ENCODE peak calls at places on chromosomes 12 and 14, in four cellular contexts. N is K562, L is A549, A is HepG2. D is an unnamed sample.

GRCh38 chr14:90416649-90417237 is 19.9 kb downstream of the CALM1 start:
- DNase-seq in A (no peak), N (no peak), L (no peak), D (no peak)

GRCh38 chr12:107079172-107080011 is 14.0 kb downstream of the CRY1 start:
- DNase-seq in A (peak; percentile 24), N (peak; percentile 28), L (peak; percentile 21), D (no peak)

GRCh38 chr14:95294320-95294719 is 25.4 kb downstream of the CLMN start:
- DNase-seq in L (no peak), A (no peak), N (no peak), D (no peak)

GRCh38 chr12:89949457-89950195 is 241.0 kb upstream of the ATP2B1 start:
- DNase-seq in L (peak; percentile 71), N (peak; percentile 8), A (peak; percentile 9), D (no peak)

GRCh38 chr14:55926007-55926406 is 192.2 kb upstream of the PELI2 start:
- DNase-seq in A (peak; percentile 56), L (no peak), N (no peak), D (no peak)

GRCh38 chr14:71586131-71586893 is 345.9 kb upstream of the RGS6 start:
- DNase-seq in N (no peak), L (no peak), A (no peak), D (no peak)

GRCh38 chr12:44763021-44763420 is 113.1 kb downstream of the NELL2 start:
- DNase-seq in A (no peak), N (no peak), L (no peak), D (no peak)

GRCh38 chr14:47863441-47863840 is 188.0 kb upstream of the MDGA2 start:
- DNase-seq in N (no peak), L (no peak), A (no peak), D (no peak)

GRCh38 chr14:68336165-68336564 is 456.7 kb downstream of the ZFP36L1 start:
- DNase-seq in L (no peak), A (no peak), N (no peak), D (no peak)

GRCh38 chr14:45028107-45028626 is 55.7 kb upstream of the PRPF39 start:
- DNase-seq in L (no peak), A (no peak), N (no peak), D (no peak)

GRCh38 chr14:70013269-70013873 is 134.2 kb downstream of the SMOC1 start:
- DNase-seq in A (peak; percentile 41), L (peak; percentile 28), N (peak; percentile 61), D (peak; percentile 34)
- TF ChIP-seq HDAC2 in A (no peak), L (no peak), N (no peak), D (no peak)

GRCh38 chr14:100567877-100568163 is 19.4 kb downstream of the BEGAIN start:
- DNase-seq in L (no peak), A (no peak), N (no peak), D (no peak)
- TF ChIP-seq RAD21 in L (no peak), A (no peak), N (no peak), D (no peak)

GRCh38 chr12:122152754-122153153 is 21.3 kb downstream of the IL31 start:
- DNase-seq in N (no peak), A (no peak), L (no peak), D (no peak)

GRCh38 chr12:122148657-122149056 is 25.4 kb downstream of the IL31 start:
- DNase-seq in A (no peak), N (no peak), L (no peak), D (no peak)

GRCh38 chr12:122145505-122146330 is 28.3 kb downstream of the IL31 start:
- DNase-seq in L (no peak), N (no peak), A (no peak), D (no peak)

GRCh38 chr12:122147514-122148290 is 26.3 kb downstream of the IL31 start:
- DNase-seq in A (no peak), L (no peak), N (no peak), D (no peak)

GRCh38 chr12:122150127-122150681 is 23.8 kb downstream of the IL31 start:
- DNase-seq in N (no peak), L (no peak), A (no peak), D (no peak)
- H3K27ac ChIP-seq in N (no peak overlapping the region), L (no peak overlapping the region), A (no peak overlapping the region), D (no peak overlapping the region)

GRCh38 chr14:24093901-24094838 is at the start of gene PCK2:
- DNase-seq in N (peak; percentile 96), A (peak; percentile 99), L (peak; percentile 97), D (peak; percentile 95)
- TF ChIP-seq HDAC2 in N (no peak), A (peak; percentile 84), L (no peak), D (no peak)

D was measured in H1.